ENCODE peak calls at places on chromosomes 1 and 21, in nine cellular contexts. D is spleen, U is sigmoid colon, V is stomach, Y is suprapubic skin, X is HCT116, B is SK-N-SH, P is prostate gland, G is breast epithelium. A is an unnamed sample.

GRCh38 chr1:10211805-10212405 is 1.5 kb downstream of the KIF1B start:
- DNase-seq in D (peak; percentile 47), V (no peak), B (peak; percentile 34), X (no peak), G (no peak), P (no peak), U (no peak), Y (peak; percentile 64), A (no peak)

GRCh38 chr1:27176323-27176722 is 21.4 kb upstream of the SLC9A1 start:
- DNase-seq in U (no peak), Y (no peak), X (no peak), G (no peak), B (no peak), V (no peak), D (no peak), P (no peak), A (no peak)

GRCh38 chr1:43532716-43533115 is 2.0 kb downstream of the PTPRF start:
- DNase-seq in D (peak; percentile 18), X (no peak), V (no peak), B (no peak), Y (no peak), P (no peak), G (no peak), U (no peak), A (no peak)

GRCh38 chr1:109901508-109902145 is 9.0 kb upstream of the CSF1 start:
- DNase-seq in B (no peak), P (no peak), G (no peak), V (peak; percentile 75), D (no peak), U (no peak), X (no peak), Y (no peak), A (no peak)

GRCh38 chr1:46547481-46548383 is 3.7 kb downstream of the KNCN start:
- DNase-seq in D (peak; percentile 71), U (no peak), G (no peak), P (no peak), V (no peak), X (peak; percentile 65), B (peak; percentile 64), Y (no peak), A (no peak)

GRCh38 chr1:53086504-53087070 is 24.6 kb downstream of the PODN start:
- DNase-seq in P (peak; percentile 43), D (no peak), X (no peak), V (no peak), G (no peak), B (peak; percentile 60), U (no peak), Y (no peak), A (no peak)

GRCh38 chr1:2559509-2560298 is 3.5 kb downstream of the TNFRSF14 start:
- DNase-seq in G (no peak), P (no peak), X (no peak), D (no peak), Y (no peak), V (no peak), B (peak; percentile 53), U (no peak), A (no peak)

GRCh38 chr1:36160949-36161485 is 5.1 kb downstream of the MAP7D1 start:
- DNase-seq in V (peak; percentile 60), X (no peak), B (peak; percentile 86), D (peak; percentile 91), P (no peak), U (peak; percentile 87), G (peak; percentile 57), Y (no peak), A (no peak)

GRCh38 chr1:113103048-113103447 is 30.1 kb downstream of the LRIG2 start:
- DNase-seq in X (peak; percentile 0), G (no peak), B (no peak), U (no peak), Y (no peak), V (no peak), P (peak; percentile 49), D (no peak), A (no peak)

GRCh38 chr21:37603129-37603528 is 236.6 kb downstream of the DYRK1A start:
- DNase-seq in V (no peak), X (no peak), B (no peak), G (no peak), D (no peak), U (no peak), P (no peak), Y (no peak), A (no peak)

GRCh38 chr21:26227146-26227545 is 56.6 kb upstream of the APP start:
- DNase-seq in P (no peak), X (no peak), D (no peak), Y (no peak), V (no peak), G (no peak), U (no peak), B (no peak), A (no peak)

GRCh38 chr21:33640697-33641338 is 723 bp downstream of the CRYZL1 start:
- DNase-seq in X (peak; percentile 4), Y (no peak), U (no peak), G (no peak), V (no peak), B (peak; percentile 33), P (peak; percentile 13), D (no peak), A (no peak)

GRCh38 chr1:2650967-2651645 is 18.3 kb upstream of the MMEL1 start:
- DNase-seq in P (no peak), G (no peak), Y (peak; percentile 40), D (peak; percentile 37), X (no peak), B (no peak), V (peak; percentile 1), U (peak; percentile 37), A (no peak)

GRCh38 chr1:5779608-5780323 is 212.5 kb downstream of the NPHP4 start:
- DNase-seq in U (no peak), B (peak; percentile 68), P (no peak), G (no peak), Y (no peak), X (no peak), D (no peak), V (no peak), A (no peak)

GRCh38 chr1:31762323-31762722 is 1.8 kb downstream of the ADGRB2 start:
- DNase-seq in V (no peak), P (no peak), D (no peak), G (no peak), U (no peak), B (no peak), Y (no peak), X (no peak), A (no peak)
- H3K4me1 ChIP-seq in V (peaks cover 39% of the 10 kb centered on the region), P (peaks cover 4% of the 10 kb centered on the region), D (peaks cover 50% of the 10 kb centered on the region), G (peaks cover 7% of the 10 kb centered on the region), U (peaks cover 43% of the 10 kb centered on the region), B (peaks cover 60% of the 10 kb centered on the region), Y (peaks cover 47% of the 10 kb centered on the region), X (peaks cover 57% of the 10 kb centered on the region), A (peaks cover 53% of the 10 kb centered on the region)

GRCh38 chr21:42161957-42162681 is 56.8 kb upstream of the ABCG1 start:
- DNase-seq in X (no peak), D (no peak), P (no peak), B (peak; percentile 46), U (no peak), V (no peak), G (no peak), Y (peak; percentile 64), A (no peak)
- TF ChIP-seq POLR2AphosphoS5 in X (no peak), D (no peak), P (no peak), B (no peak), U (no peak), V (no peak), G (no peak), Y (no peak), A (no peak)

GRCh38 chr21:40013001-40013735 is 145.9 kb downstream of the PCP4 start:
- DNase-seq in D (peak; percentile 50), B (no peak), P (no peak), Y (no peak), G (no peak), X (no peak), U (no peak), V (no peak), A (no peak)
- H3K4me1 ChIP-seq in D (no peaks in the 10 kb centered on the region), B (no peaks in the 10 kb centered on the region), P (no peaks in the 10 kb centered on the region), Y (no peaks in the 10 kb centered on the region), G (no peaks in the 10 kb centered on the region), X (no peaks in the 10 kb centered on the region), U (peaks cover 5% of the 10 kb centered on the region), V (no peaks in the 10 kb centered on the region), A (peaks cover 5% of the 10 kb centered on the region)

DNA sequence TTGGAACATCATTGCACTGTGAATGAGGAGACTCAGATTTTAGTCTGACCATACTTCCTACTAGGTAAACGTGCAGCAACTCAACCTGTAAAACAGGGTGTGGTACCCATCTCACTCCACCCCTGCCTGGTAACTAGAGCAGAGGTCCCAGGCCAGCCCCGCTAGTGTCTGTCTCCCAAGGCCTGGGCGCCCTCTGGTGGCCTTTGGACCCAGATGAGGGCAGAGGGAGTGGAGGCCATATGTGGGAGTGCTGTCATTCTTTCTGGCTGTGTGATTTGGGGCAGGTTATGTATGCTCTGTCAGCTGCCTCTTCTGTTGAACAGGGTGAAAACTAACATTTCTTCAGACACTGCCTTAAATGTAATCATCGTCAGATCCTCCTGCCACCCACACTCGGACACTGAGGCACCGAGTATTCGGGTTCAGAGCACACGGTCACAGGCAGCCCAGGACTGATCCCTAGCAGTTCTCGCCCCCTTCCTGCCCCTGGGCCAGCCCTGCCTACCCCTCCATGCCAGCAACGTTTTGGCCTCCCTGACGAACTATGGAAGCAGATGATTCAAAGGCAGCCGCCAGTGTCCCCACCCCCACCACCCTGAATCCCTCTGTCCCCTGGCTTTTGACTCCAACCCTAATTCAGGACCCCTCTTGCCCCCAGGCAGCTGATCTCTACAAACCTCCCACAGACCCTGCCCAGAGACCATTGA is 76.0 kb downstream of the CD247 start:
- DNase-seq in X (peak; percentile 77), P (peak; percentile 83), U (peak; percentile 87), B (peak; percentile 91), D (peak; percentile 96), V (peak; percentile 92), G (peak; percentile 67), Y (peak; percentile 87), A (no peak)
- TF ChIP-seq POLR2AphosphoS5 in X (peak; percentile 27), P (peak; percentile 52), U (no peak), B (no peak), D (peak; percentile 61), V (peak; percentile 75), G (no peak), Y (peak; percentile 19), A (no peak)

GRCh38 chr1:201775380-201775779 is 53.6 kb upstream of the IPO9 start:
- DNase-seq in V (no peak), U (no peak), G (no peak), X (no peak), B (no peak), D (no peak), P (peak; percentile 58), Y (no peak), A (no peak)
- H3K4me1 ChIP-seq in V (peaks cover 9% of the 10 kb centered on the region), U (peaks cover 5% of the 10 kb centered on the region), G (peaks cover 8% of the 10 kb centered on the region), X (no peaks in the 10 kb centered on the region), B (no peaks in the 10 kb centered on the region), D (no peaks in the 10 kb centered on the region), P (peaks cover 8% of the 10 kb centered on the region), Y (peaks cover 27% of the 10 kb centered on the region), A (peaks cover 13% of the 10 kb centered on the region)

DNA sequence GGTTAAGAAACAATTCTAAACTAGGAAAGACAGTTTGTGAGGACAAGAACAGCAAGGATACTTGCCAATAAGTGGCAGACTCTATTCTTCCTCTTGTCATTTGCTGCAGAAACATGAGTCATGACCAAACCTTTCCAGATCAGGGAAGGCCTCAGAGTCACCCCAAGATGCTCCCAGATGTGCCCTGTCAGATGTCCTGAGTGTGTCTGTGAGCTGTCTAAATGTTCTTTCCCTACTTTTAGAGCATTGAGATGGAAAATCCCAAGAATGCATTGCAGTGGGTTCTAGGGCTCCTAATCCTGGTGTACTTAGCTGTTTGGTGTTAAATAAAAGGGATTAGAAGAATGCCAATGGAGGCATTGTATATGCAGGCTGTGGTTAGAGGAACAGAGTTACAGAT is 57.5 kb upstream of the KIAA0040 start:
- DNase-seq in V (no peak), D (no peak), U (peak; percentile 81), B (no peak), G (no peak), P (no peak), X (no peak), Y (no peak), A (peak; percentile 89)
- TF ChIP-seq POLR2AphosphoS5 in V (peak; percentile 19), D (no peak), U (peak; percentile 37), B (no peak), G (no peak), P (no peak), X (no peak), Y (no peak), A (no peak)